ENCODE peak calls at places on chromosomes 16 and 17, in six cellular contexts. X, O, V, J, S and P are unnamed samples.

GRCh38 chr16:84055801-84056634 is 13.4 kb upstream of the SLC38A8 start:
- DNase-seq in X (no peak), O (no peak), V (no peak), J (no peak), S (no peak), P (peak)

GRCh38 chr16:48323783-48324775 is 61.1 kb downstream of the SIAH1 start:
- DNase-seq in X (no peak), O (no peak), V (no peak), J (no peak), S (no peak), P (no peak)

GRCh38 chr17:50354198-50354597 is 8.3 kb downstream of the XYLT2 start:
- DNase-seq in X (no peak), O (no peak), V (no peak), J (peak), S (no peak), P (peak)

GRCh38 chr16:72938426-72939164 is 109.3 kb downstream of the ZFHX3 start:
- DNase-seq in X (no peak), O (no peak), V (no peak), J (no peak), S (peak), P (peak)

GRCh38 chr16:81469183-81469677 is 24.6 kb downstream of the CMIP start:
- DNase-seq in X (no peak), O (no peak), V (no peak), J (no peak), S (no peak), P (no peak)

GRCh38 chr17:33651631-33652030 is 358.5 kb upstream of the ASIC2 start:
- DNase-seq in X (no peak), O (no peak), V (no peak), J (no peak), S (no peak), P (peak)

GRCh38 chr16:1863681-1864460 is 8.1 kb downstream of the MEIOB start:
- DNase-seq in X (peak), O (no peak), V (no peak), J (peak), S (no peak), P (no peak)

GRCh38 chr17:42720996-42721583 is 23.8 kb downstream of the EZH1 start:
- DNase-seq in X (peak), O (no peak), V (no peak), J (peak), S (no peak), P (no peak)

GRCh38 chr16:50712568-50712914 is 19.1 kb downstream of the NOD2 start:
- DNase-seq in X (no peak), O (no peak), V (no peak), J (peak), S (no peak), P (no peak)

GRCh38 chr17:41496803-41497484 is 7.2 kb upstream of the KRT36 start:
- DNase-seq in X (peak), O (peak), V (peak), J (peak), S (peak), P (peak)

GRCh38 chr17:80031691-80032480 is 3.8 kb downstream of the TBC1D16 start:
- DNase-seq in X (no peak), O (no peak), V (no peak), J (no peak), S (no peak), P (no peak)

GRCh38 chr17:60135951-60136666 is 13.7 kb upstream of the CA4 start:
- DNase-seq in X (no peak), O (no peak), V (no peak), J (no peak), S (no peak), P (no peak)

GRCh38 chr17:72984145-72984924 is 108.2 kb downstream of the SLC39A11 start:
- DNase-seq in X (no peak), O (no peak), V (no peak), J (no peak), S (no peak), P (no peak)

GRCh38 chr16:13401631-13402030 is 500.2 kb downstream of the SHISA9 start:
- DNase-seq in X (no peak), O (no peak), V (no peak), J (no peak), S (no peak), P (no peak)

GRCh38 chr17:79028496-79029326 is 4.7 kb downstream of the C1QTNF1 start:
- DNase-seq in X (no peak), O (no peak), V (no peak), J (no peak), S (no peak), P (peak)

GRCh38 chr16:56300901-56301351 is 109.6 kb downstream of the GNAO1 start:
- DNase-seq in X (no peak), O (no peak), V (no peak), J (no peak), S (no peak), P (no peak)

GRCh38 chr17:5508855-5509254 is 22.5 kb downstream of the MIS12 start:
- DNase-seq in X (peak), O (no peak), V (peak), J (peak), S (no peak), P (peak)

GRCh38 chr16:19913306-19913717 is 28.7 kb upstream of the GPRC5B start:
- DNase-seq in X (no peak), O (no peak), V (no peak), J (no peak), S (no peak), P (no peak)

GRCh38 chr16:67302882-67303434 is 23.6 kb downstream of the KCTD19 start:
- DNase-seq in X (no peak), O (no peak), V (no peak), J (no peak), S (no peak), P (peak)

GRCh38 chr17:50916708-50917417 is 50.7 kb upstream of the TOB1 start:
- DNase-seq in X (no peak), O (no peak), V (no peak), J (no peak), S (peak), P (no peak)

GRCh38 chr16:65342231-65342866 is 220.5 kb upstream of the CDH11 start:
- DNase-seq in X (no peak), O (no peak), V (peak), J (no peak), S (no peak), P (no peak)

GRCh38 chr17:45740553-45741330 is 43.4 kb upstream of the CRHR1 start:
- DNase-seq in X (peak), O (peak), V (peak), J (peak), S (no peak), P (peak)

GRCh38 chr17:33521784-33522183 is 228.7 kb upstream of the ASIC2 start:
- DNase-seq in X (no peak), O (peak), V (peak), J (peak), S (no peak), P (peak)

GRCh38 chr17:17510456-17511292 is 14.5 kb upstream of the RASD1 start:
- DNase-seq in X (no peak), O (no peak), V (no peak), J (no peak), S (peak), P (no peak)

GRCh38 chr17:43750154-43750553 is 8.4 kb downstream of the SOST start:
- DNase-seq in X (no peak), O (no peak), V (no peak), J (no peak), S (no peak), P (no peak)

GRCh38 chr16:85675528-85675927 is 13.2 kb downstream of the GINS2 start:
- DNase-seq in X (no peak), O (no peak), V (no peak), J (no peak), S (no peak), P (no peak)

GRCh38 chr16:66372078-66372897 is 5.8 kb downstream of the CDH5 start:
- DNase-seq in X (no peak), O (no peak), V (no peak), J (no peak), S (no peak), P (peak)

GRCh38 chr16:27238016-27238587 is 30.5 kb downstream of the NSMCE1 start:
- DNase-seq in X (no peak), O (peak), V (no peak), J (peak), S (peak), P (peak)

GRCh38 chr17:40714473-40714872 is 10.9 kb upstream of the KRT24 start:
- DNase-seq in X (no peak), O (no peak), V (no peak), J (no peak), S (no peak), P (no peak)

GRCh38 chr16:69382421-69382820 is 3.4 kb downstream of the TERF2 start:
- DNase-seq in X (no peak), O (no peak), V (no peak), J (no peak), S (no peak), P (no peak)

GRCh38 chr17:45009676-45010467 is 41.6 kb downstream of the DCAKD start:
- DNase-seq in X (no peak), O (no peak), V (no peak), J (no peak), S (no peak), P (no peak)

GRCh38 chr16:86669937-86670772 is 91.8 kb downstream of the FOXL1 start:
- DNase-seq in X (no peak), O (no peak), V (no peak), J (peak), S (peak), P (no peak)

GRCh38 chr17:45147102-45147580 is 1.1 kb upstream of the HEXIM1 start:
- DNase-seq in X (peak), O (no peak), V (no peak), J (peak), S (peak), P (no peak)

GRCh38 chr17:14499976-14500375 is 199.1 kb downstream of the HS3ST3B1 start:
- DNase-seq in X (no peak), O (no peak), V (no peak), J (no peak), S (no peak), P (no peak)

GRCh38 chr17:37299257-37299985 is 76.4 kb upstream of the C17orf78 start:
- DNase-seq in X (peak), O (no peak), V (no peak), J (peak), S (no peak), P (peak)